ENCODE peak calls at places on chromosomes 16 and 17, in nine cellular contexts. H is fibroblast of mammary gland, U is astrocyte of the cerebellum, C is nephron progenitor cell, M is thoracic aorta, J is NB4, E is stomach, P is IMR-90, N is heart left ventricle. S is an unnamed sample.
A peak's percentile ranks its signal among the peaks of the same experiment; 100 is the strongest.

GRCh38 chr17:76166906-76167305 is 25.9 kb upstream of the FOXJ1 start:
- DNase-seq in E (no peak), M (no peak), J (no peak), P (no peak), N (peak; percentile 18), U (no peak), C (no peak), H (no peak), S (no peak)

GRCh38 chr17:4499431-4500187 is 928 bp downstream of the SPNS2 start:
- DNase-seq in N (no peak), M (no peak), U (no peak), J (peak; percentile 84), C (peak; percentile 56), H (no peak), P (no peak), E (no peak), S (no peak)

GRCh38 chr17:83175551-83176271 is 96.3 kb downstream of the METRNL start:
- DNase-seq in M (no peak), N (no peak), E (no peak), C (peak; percentile 16), H (no peak), J (no peak), P (no peak), U (no peak), S (no peak)

GRCh38 chr17:79777166-79777843 is 643 bp upstream of the CBX2 start:
- DNase-seq in C (peak; percentile 68), U (no peak), M (no peak), J (peak; percentile 86), N (peak; percentile 79), H (peak; percentile 53), E (peak; percentile 29), P (peak; percentile 32), S (no peak)

GRCh38 chr17:7909080-7909479 is 7.0 kb downstream of the RNF227 start:
- DNase-seq in H (no peak), U (no peak), E (no peak), J (no peak), M (no peak), N (peak; percentile 20), C (no peak), P (no peak), S (no peak)

GRCh38 chr16:10178079-10178478 is 4.1 kb downstream of the GRIN2A start:
- DNase-seq in U (no peak), H (no peak), M (no peak), C (no peak), E (no peak), P (no peak), N (no peak), J (no peak), S (no peak)

GRCh38 chr16:57615813-57616212 is 12.6 kb upstream of the ADGRG1 start:
- DNase-seq in H (no peak), M (no peak), J (no peak), N (no peak), U (no peak), E (peak; percentile 21), P (no peak), C (no peak), S (no peak)

GRCh38 chr17:58300336-58300735 is 19.6 kb upstream of the MPO start:
- DNase-seq in U (no peak), M (no peak), E (peak; percentile 9), P (no peak), N (no peak), H (no peak), J (no peak), C (no peak), S (no peak)

GRCh38 chr16:13923703-13924298 is 3.8 kb downstream of the ERCC4 start:
- DNase-seq in P (peak; percentile 67), U (peak; percentile 57), N (no peak), M (no peak), C (no peak), J (peak; percentile 70), H (peak; percentile 81), E (no peak), S (no peak)

GRCh38 chr16:31350275-31351005 is 4.5 kb upstream of the ITGAX start:
- DNase-seq in P (no peak), M (no peak), U (no peak), C (no peak), E (no peak), H (no peak), J (peak; percentile 82), N (peak; percentile 23), S (no peak)

GRCh38 chr17:62666061-62666800 is 38.8 kb downstream of the MRC2 start:
- DNase-seq in C (no peak), M (no peak), N (no peak), P (no peak), H (no peak), E (no peak), U (no peak), J (no peak), S (no peak)

GRCh38 chr17:4937553-4937952 is 2.3 kb downstream of the SLC25A11 start:
- DNase-seq in P (no peak), M (no peak), J (no peak), C (no peak), U (no peak), N (no peak), E (no peak), H (no peak), S (no peak)

GRCh38 chr16:14199624-14200023 is 128.5 kb downstream of the MRTFB start:
- DNase-seq in U (peak; percentile 51), C (no peak), P (peak; percentile 27), M (no peak), J (no peak), N (no peak), H (peak; percentile 22), E (no peak), S (no peak)

GRCh38 chr17:50565559-50566350 is 5.2 kb downstream of the CACNA1G start:
- DNase-seq in C (no peak), U (no peak), H (peak; percentile 31), P (peak; percentile 4), N (no peak), J (no peak), M (no peak), E (no peak), S (no peak)

DNA sequence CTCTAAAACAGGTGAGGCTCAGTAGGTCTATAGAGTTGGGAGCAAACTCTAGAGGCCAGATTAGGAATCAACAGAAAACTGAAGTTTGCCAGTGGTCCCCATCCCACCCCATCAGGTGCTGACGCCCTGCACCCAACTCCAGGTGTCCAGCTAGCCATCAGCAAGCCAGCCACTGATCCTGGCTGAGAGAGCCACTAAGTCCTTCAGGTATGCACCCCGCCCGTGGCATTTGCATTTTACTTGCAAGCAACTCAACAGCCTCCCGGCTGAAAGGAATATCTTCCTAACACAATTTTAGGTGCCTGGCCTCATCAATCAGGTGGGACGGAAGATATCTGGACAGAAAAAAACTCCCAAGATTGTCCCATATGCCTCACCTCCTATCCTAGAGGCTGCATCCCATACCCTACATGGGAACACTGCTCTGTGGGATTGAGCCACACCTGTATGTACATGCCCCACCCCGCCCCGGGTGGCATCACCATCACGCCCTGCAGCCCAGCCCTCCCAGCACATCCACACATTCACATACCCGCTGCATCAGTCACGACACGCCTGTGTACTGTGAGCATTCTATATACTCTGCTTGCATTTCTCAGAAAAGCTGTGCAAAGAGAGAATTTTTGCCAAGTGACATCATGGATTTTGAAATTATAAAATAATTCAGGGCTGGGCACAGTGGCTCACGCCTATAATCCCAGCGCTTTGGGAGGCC is 8.3 kb downstream of the OTOP3 start:
- DNase-seq in U (no peak), E (no peak), N (no peak), H (no peak), C (no peak), M (no peak), P (no peak), J (no peak), S (no peak)
- TF ChIP-seq CTCF in U (no peak), E (no peak), N (no peak), H (no peak), C (no peak), M (no peak), P (no peak), J (no peak), S (no peak)

GRCh38 chr16:26569793-26570192 is 496.9 kb upstream of the C16orf82 start:
- DNase-seq in P (no peak), U (no peak), J (peak; percentile 27), M (no peak), N (no peak), H (no peak), E (no peak), C (peak; percentile 13), S (no peak)
- TF ChIP-seq CTCF in P (no peak), U (no peak), J (peak; percentile 61), M (no peak), N (peak; percentile 35), H (no peak), E (no peak), C (peak; percentile 41), S (no peak)

DNA sequence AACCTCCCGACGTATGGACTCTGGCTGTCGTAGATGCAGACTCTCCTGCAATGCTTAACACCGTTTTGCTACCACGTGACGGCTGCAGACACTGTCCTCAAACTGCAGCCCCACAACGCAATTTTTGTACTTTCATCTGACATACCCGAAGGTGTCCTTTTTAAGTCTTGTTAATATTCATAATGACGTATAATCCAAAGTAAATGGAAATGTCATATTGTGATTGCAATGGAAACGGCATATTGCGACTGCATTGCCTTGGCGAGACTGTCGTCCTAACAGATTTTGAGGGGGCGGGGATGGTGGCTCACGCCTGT is 79.3 kb upstream of the TBC1D3K start:
- DNase-seq in E (no peak), H (no peak), M (no peak), N (no peak), J (no peak), U (no peak), C (no peak), P (no peak), S (no peak)
- TF ChIP-seq CTCF in E (no peak), H (no peak), M (no peak), N (no peak), J (no peak), U (no peak), C (peak; percentile 23), P (no peak), S (no peak)

GRCh38 chr16:19687279-19687678 is 30.7 kb downstream of the KNOP1 start:
- DNase-seq in P (no peak), E (no peak), H (no peak), J (no peak), C (no peak), M (no peak), N (no peak), U (no peak), S (no peak)

GRCh38 chr16:19690196-19690595 is 27.8 kb downstream of the KNOP1 start:
- DNase-seq in N (no peak), M (no peak), E (no peak), J (no peak), H (no peak), U (no peak), C (no peak), P (no peak), S (no peak)

GRCh38 chr16:19688396-19689024 is 29.5 kb downstream of the KNOP1 start:
- DNase-seq in J (no peak), M (no peak), C (no peak), P (no peak), E (no peak), U (no peak), N (no peak), H (no peak), S (no peak)

GRCh38 chr16:19691161-19691850 is 26.7 kb downstream of the KNOP1 start:
- DNase-seq in N (no peak), E (no peak), M (no peak), J (peak; percentile 20), H (no peak), P (peak; percentile 17), C (no peak), U (no peak), S (no peak)

DNA sequence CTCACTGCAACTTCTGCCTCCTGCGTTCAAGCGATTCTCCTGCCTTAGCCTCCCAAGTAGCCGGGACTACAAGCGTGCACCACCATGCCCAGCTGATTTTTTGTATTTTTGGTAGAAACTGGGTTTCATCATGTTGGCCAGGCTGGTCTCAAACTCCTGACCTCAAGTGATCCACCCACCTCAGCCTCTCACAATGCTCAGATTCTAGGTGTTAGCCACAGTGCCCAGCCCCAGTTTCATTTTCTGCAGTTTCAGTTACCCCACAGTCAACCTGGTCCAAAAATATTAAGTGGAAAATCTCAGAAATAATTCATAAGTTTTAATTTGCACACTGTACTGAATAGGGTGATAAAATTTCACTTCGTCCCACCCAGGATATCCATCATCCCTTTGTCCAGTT is 28.7 kb downstream of the KNOP1 start:
- DNase-seq in N (no peak), J (no peak), E (no peak), P (no peak), H (no peak), M (no peak), U (no peak), C (no peak), S (no peak)
- TF ChIP-seq CTCF in N (no peak), J (no peak), E (no peak), P (no peak), H (no peak), M (no peak), U (no peak), C (no peak), S (no peak)

S was measured in esophagus squamous epithelium.